ENCODE peak calls at places on chromosomes 6 and 20, in seven cellular contexts. M, E, F, P, L, W and U are unnamed samples.

GRCh38 chr6:55980627-55981211 is 105.3 kb upstream of the BMP5 start:
- DNase-seq in M (peak), W (no peak), L (peak), P (no peak), F (no peak), E (peak), U (peak)

GRCh38 chr6:165889636-165890403 is 226.8 kb upstream of the PDE10A start:
- DNase-seq in E (peak), P (no peak), W (no peak), L (no peak), M (peak), F (no peak), U (no peak)

GRCh38 chr20:32457476-32457986 is 99.4 kb downstream of the ASXL1 start:
- DNase-seq in L (no peak), M (no peak), W (no peak), P (peak), E (peak), F (peak), U (no peak)

GRCh38 chr6:81814365-81815109 is 62.1 kb upstream of the TENT5A start:
- DNase-seq in M (no peak), F (no peak), L (no peak), E (peak), W (no peak), P (no peak), U (no peak)

GRCh38 chr20:33305591-33306057 is 22.6 kb downstream of the BPIFB1 start:
- DNase-seq in M (peak), P (no peak), E (peak), L (peak), W (no peak), F (no peak), U (no peak)

GRCh38 chr6:39416728-39417127 is 94.2 kb upstream of the KCNK16 start:
- DNase-seq in E (peak), P (no peak), W (no peak), F (no peak), L (peak), M (peak), U (peak)

GRCh38 chr20:40945754-40946451 is 82.7 kb upstream of the TOP1 start:
- DNase-seq in M (peak), L (peak), F (peak), E (peak), P (no peak), W (no peak), U (peak)

GRCh38 chr6:100730001-100730400 is 151.1 kb downstream of the ASCC3 start:
- DNase-seq in E (no peak), L (no peak), P (no peak), M (no peak), W (no peak), F (no peak), U (no peak)

GRCh38 chr6:37525460-37526357 is 26.0 kb upstream of the CCDC167 start:
- DNase-seq in F (no peak), L (no peak), E (peak), W (no peak), P (no peak), M (peak), U (no peak)

GRCh38 chr6:142408409-142408808 is 106.6 kb downstream of the ADGRG6 start:
- DNase-seq in F (no peak), E (peak), P (no peak), M (no peak), W (no peak), L (no peak), U (no peak)

GRCh38 chr6:26592649-26593048 is 4.1 kb upstream of the ABT1 start:
- DNase-seq in E (no peak), P (no peak), F (no peak), L (no peak), W (no peak), M (no peak), U (no peak)